ENCODE peak calls at places on chromosome 14, in four cellular contexts. S is COLO829, E is ecto neural progenitor cell, K is iris pigment epithelial cell. Y is an unnamed sample.

GRCh38 chr14:91374897-91375747 is 42.5 kb downstream of the CCDC88C start:
- DNase-seq in S (no peak), E (no peak), K (no peak), Y (peak; percentile 40)

GRCh38 chr14:24441485-24441884 is 1.1 kb downstream of the SDR39U1 start:
- DNase-seq in S (no peak), K (no peak), E (no peak), Y (no peak)

GRCh38 chr14:75578099-75578785 is at the start of gene FLVCR2:
- DNase-seq in K (peak; percentile 76), E (peak; percentile 86), S (peak; percentile 44), Y (no peak)

GRCh38 chr14:91953170-91953985 is 5.9 kb upstream of the FBLN5 start:
- DNase-seq in E (no peak), K (no peak), S (no peak), Y (no peak)

GRCh38 chr14:65937804-65938316 is 525.3 kb downstream of the FUT8 start:
- DNase-seq in E (no peak), K (no peak), S (no peak), Y (no peak)

GRCh38 chr14:53148612-53149202 is 4.4 kb downstream of the DDHD1 start:
- DNase-seq in S (no peak), E (no peak), K (peak; percentile 14), Y (no peak)

GRCh38 chr14:27315477-27315876 is 717.6 kb upstream of the NOVA1 start:
- DNase-seq in K (no peak), E (no peak), S (no peak), Y (no peak)

GRCh38 chr14:93832076-93832475 is 43.8 kb upstream of the PRIMA1 start:
- DNase-seq in S (no peak), K (no peak), E (no peak), Y (no peak)

GRCh38 chr14:23121401-23121800 is 2.3 kb upstream of the CEBPE start:
- DNase-seq in S (no peak), K (peak; percentile 82), E (peak; percentile 52), Y (no peak)

GRCh38 chr14:99321955-99322730 is 50.1 kb upstream of the BCL11B start:
- DNase-seq in K (no peak), E (peak; percentile 39), S (no peak), Y (no peak)

GRCh38 chr14:106308839-106309389 is 782.5 kb downstream of the TMEM121 start:
- DNase-seq in E (no peak), S (peak; percentile 4), K (peak; percentile 5), Y (no peak)

GRCh38 chr14:50955373-50956043 is 11.2 kb upstream of the PYGL start:
- DNase-seq in K (peak; percentile 99), S (peak; percentile 98), E (peak; percentile 64), Y (no peak)

GRCh38 chr14:32078030-32078793 is 1.1 kb downstream of the ARHGAP5 start:
- DNase-seq in K (peak; percentile 51), S (no peak), E (peak; percentile 50), Y (peak; percentile 44)

Y was measured in NCI-H1436.